ENCODE peak calls at places on chromosomes 7 and 10, in eight cellular contexts. D is GM23338, F is GM23248, M is SK-N-SH, W is HCT116, Z is astrocyte, X is MM.1S, L is PC-3. E is an unnamed sample. For H3K79me2 and H3K4me1, the result is how much of the 10 kb centered on the place peaks cover.

GRCh38 chr7:114298011-114298410 is 116.6 kb upstream of the FOXP2 start:
- DNase-seq in D (no peak), F (no peak), M (no peak), W (no peak), Z (no peak), X (no peak), L (no peak), E (no peak)

GRCh38 chr10:34364253-34365037 is 450.7 kb downstream of the PARD3 start:
- DNase-seq in D (no peak), F (no peak), M (no peak), W (no peak), Z (peak), X (no peak), L (peak), E (no peak)

GRCh38 chr10:119853584-119853983 is 19.1 kb downstream of the MCMBP start:
- DNase-seq in D (no peak), F (no peak), M (no peak), W (no peak), Z (no peak), X (no peak), L (no peak), E (no peak)

GRCh38 chr7:150379590-150380379 is 655 bp downstream of the ZNF775 start:
- DNase-seq in D (no peak), F (peak), M (peak), W (no peak), Z (no peak), X (peak), L (peak), E (no peak)

GRCh38 chr7:87413951-87414381 is 61.5 kb downstream of the ABCB4 start:
- DNase-seq in D (no peak), F (peak), M (peak), W (no peak), Z (peak), X (no peak), L (peak), E (peak)

GRCh38 chr10:54800677-54801480 is at the start of gene PCDH15:
- DNase-seq in D (peak), F (peak), M (peak), W (no peak), Z (peak), X (peak), L (peak), E (no peak)

GRCh38 chr7:8197994-8198698 is 63.8 kb downstream of the ICA1 start:
- DNase-seq in D (no peak), F (no peak), M (no peak), W (no peak), Z (no peak), X (peak), L (no peak), E (no peak)

GRCh38 chr10:794382-794956 is 105.0 kb upstream of the DIP2C start:
- DNase-seq in D (peak), F (peak), M (peak), W (no peak), Z (no peak), X (no peak), L (peak), E (peak)

GRCh38 chr7:32062150-32062549 is 8.1 kb downstream of the PDE1C start:
- DNase-seq in D (peak), F (peak), M (peak), W (peak), Z (no peak), X (no peak), L (peak), E (peak)

GRCh38 chr10:112875474-112876267 is 74.4 kb upstream of the TCF7L2 start:
- DNase-seq in D (no peak), F (peak), M (no peak), W (no peak), Z (peak), X (no peak), L (peak), E (peak)

GRCh38 chr10:96271017-96271815 is at the start of gene BLNK:
- DNase-seq in D (no peak), F (peak), M (no peak), W (no peak), Z (no peak), X (peak), L (peak), E (peak)

GRCh38 chr7:86814980-86815379 is 171.3 kb downstream of the GRM3 start:
- DNase-seq in D (peak), F (peak), M (peak), W (peak), Z (no peak), X (peak), L (peak), E (peak)

GRCh38 chr7:99459087-99459486 is 6.9 kb downstream of the ATP5MF start:
- DNase-seq in D (peak), F (peak), M (no peak), W (no peak), Z (no peak), X (peak), L (peak), E (no peak)

GRCh38 chr10:70920519-70920918 is 32.2 kb upstream of the PCBD1 start:
- DNase-seq in D (no peak), F (no peak), M (no peak), W (no peak), Z (no peak), X (no peak), L (peak), E (no peak)

GRCh38 chr7:128701062-128701785 is 29.1 kb downstream of the GARIN1A start:
- DNase-seq in D (peak), F (no peak), M (no peak), W (peak), Z (no peak), X (no peak), L (peak), E (peak)

GRCh38 chr7:145169908-145170307 is 334.1 kb upstream of the TPK1 start:
- DNase-seq in D (peak), F (no peak), M (peak), W (no peak), Z (no peak), X (peak), L (peak), E (no peak)

GRCh38 chr7:22723171-22723601 is 3.8 kb upstream of the IL6 start:
- DNase-seq in D (no peak), F (peak), M (no peak), W (no peak), Z (peak), X (peak), L (peak), E (no peak)

GRCh38 chr10:5692476-5693358 is 8.1 kb downstream of the TASOR2 start:
- DNase-seq in D (peak), F (peak), M (peak), W (no peak), Z (peak), X (no peak), L (no peak), E (peak)

GRCh38 chr10:70807566-70807965 is 8.2 kb upstream of the SGPL1 start:
- DNase-seq in D (no peak), F (peak), M (no peak), W (no peak), Z (peak), X (no peak), L (peak), E (no peak)

GRCh38 chr10:92530421-92530820 is 43.5 kb downstream of the IDE start:
- DNase-seq in D (no peak), F (peak), M (no peak), W (no peak), Z (peak), X (no peak), L (no peak), E (no peak)

GRCh38 chr7:47601119-47601880 is 19.4 kb upstream of the TNS3 start:
- DNase-seq in D (no peak), F (peak), M (no peak), W (no peak), Z (peak), X (no peak), L (peak), E (peak)

GRCh38 chr7:133081605-133082389 is at the start of gene CHCHD3:
- DNase-seq in D (peak), F (peak), M (peak), W (peak), Z (peak), X (peak), L (peak), E (peak)
- H3K79me2 ChIP-seq in D (half or more), F (half or more), M (half or more), W (half or more), Z (half or more), X (half or more), L (half or more), E (under half)

GRCh38 chr10:60488111-60488669 is 98.5 kb upstream of the ANK3 start:
- DNase-seq in D (no peak), F (no peak), M (no peak), W (no peak), Z (no peak), X (no peak), L (no peak), E (no peak)
- H3K27ac ChIP-seq in D (no peak), F (no peak), M (no peak), W (no peak), Z (no peak), X (no peak), L (no peak), E (no peak)

GRCh38 chr7:5711419-5711818 is 70.0 kb downstream of the RNF216 start:
- DNase-seq in D (peak), F (no peak), M (no peak), W (no peak), Z (no peak), X (no peak), L (no peak), E (no peak)
- H3K4me1 ChIP-seq in D (under half), F (under half), M (under half), W (under half), Z (under half), X (under half), L (under half), E (under half)

GRCh38 chr7:96151889-96152288 is 170.0 kb downstream of the SLC25A13 start:
- DNase-seq in D (no peak), F (no peak), M (no peak), W (no peak), Z (no peak), X (no peak), L (no peak), E (no peak)
- H3K79me2 ChIP-seq in D (under half), F (under half), M (under half), W (under half), Z (under half), X (under half), L (under half), E (under half)

DNA sequence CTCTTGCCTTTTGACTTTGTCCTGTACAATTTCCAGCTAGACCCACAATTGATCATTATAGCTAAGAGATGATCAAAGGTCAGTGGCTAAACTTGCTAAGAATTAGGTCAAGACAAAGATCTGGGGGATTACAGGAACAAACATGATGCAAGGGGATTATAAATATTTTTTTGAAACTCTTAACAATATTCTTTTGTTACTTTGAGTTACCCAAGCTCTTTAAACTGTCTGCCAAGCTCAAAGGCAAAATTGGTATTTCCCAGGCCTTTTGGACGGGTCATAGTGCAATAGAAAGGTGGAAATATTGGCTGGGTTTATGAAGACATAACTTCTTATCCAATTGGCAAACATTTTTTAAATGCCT is 23.4 kb downstream of the TBXAS1 start:
- DNase-seq in D (no peak), F (no peak), M (no peak), W (no peak), Z (no peak), X (no peak), L (no peak), E (no peak)
- H3K27ac ChIP-seq in D (no peak), F (no peak), M (no peak), W (no peak), Z (no peak), X (no peak), L (no peak), E (no peak)

GRCh38 chr10:62384447-62385081 is 10.4 kb downstream of the ZNF365 start:
- DNase-seq in D (no peak), F (peak), M (no peak), W (peak), Z (peak), X (no peak), L (peak), E (no peak)

GRCh38 chr10:62382831-62383230 is 8.7 kb downstream of the ZNF365 start:
- DNase-seq in D (no peak), F (no peak), M (no peak), W (no peak), Z (no peak), X (no peak), L (no peak), E (no peak)

GRCh38 chr10:62381385-62382102 is 7.4 kb downstream of the ZNF365 start:
- DNase-seq in D (no peak), F (no peak), M (no peak), W (no peak), Z (no peak), X (no peak), L (peak), E (no peak)

GRCh38 chr10:62386401-62387320 is 12.5 kb downstream of the ZNF365 start:
- DNase-seq in D (no peak), F (peak), M (no peak), W (no peak), Z (no peak), X (no peak), L (no peak), E (no peak)

GRCh38 chr10:62384057-62384446 is 9.9 kb downstream of the ZNF365 start:
- DNase-seq in D (no peak), F (peak), M (no peak), W (peak), Z (peak), X (peak), L (peak), E (peak)
- H3K4me1 ChIP-seq in D (under half), F (half or more), M (under half), W (under half), Z (under half), X (under half), L (half or more), E (under half)

GRCh38 chr7:134902058-134902457 is 84.2 kb upstream of the AGBL3 start:
- DNase-seq in D (no peak), F (peak), M (no peak), W (no peak), Z (no peak), X (no peak), L (no peak), E (no peak)

GRCh38 chr7:134905375-134905774 is 80.9 kb upstream of the AGBL3 start:
- DNase-seq in D (no peak), F (peak), M (no peak), W (no peak), Z (peak), X (no peak), L (no peak), E (no peak)

GRCh38 chr7:134900430-134900876 is 85.9 kb upstream of the AGBL3 start:
- DNase-seq in D (no peak), F (no peak), M (no peak), W (no peak), Z (no peak), X (peak), L (no peak), E (no peak)

GRCh38 chr7:134901389-134902020 is 84.8 kb upstream of the AGBL3 start:
- DNase-seq in D (no peak), F (peak), M (no peak), W (no peak), Z (no peak), X (no peak), L (no peak), E (no peak)

GRCh38 chr7:134903073-134903790 is 83.1 kb upstream of the AGBL3 start:
- DNase-seq in D (no peak), F (peak), M (no peak), W (no peak), Z (peak), X (no peak), L (no peak), E (no peak)
- H3K79me2 ChIP-seq in D (half or more), F (half or more), M (half or more), W (under half), Z (half or more), X (under half), L (under half), E (under half)

GRCh38 chr10:132606536-132607316 is 69.1 kb downstream of the INPP5A start:
- DNase-seq in D (no peak), F (no peak), M (peak), W (no peak), Z (peak), X (no peak), L (no peak), E (no peak)
- H3K27ac ChIP-seq in D (no peak), F (no peak), M (peak), W (no peak), Z (no peak), X (no peak), L (no peak), E (no peak)

GRCh38 chr10:79179404-79180309 is 110.9 kb downstream of the ZMIZ1 start:
- DNase-seq in D (peak), F (peak), M (peak), W (no peak), Z (peak), X (no peak), L (no peak), E (no peak)

GRCh38 chr10:79176949-79177602 is 108.3 kb downstream of the ZMIZ1 start:
- DNase-seq in D (no peak), F (peak), M (peak), W (no peak), Z (peak), X (no peak), L (no peak), E (no peak)

GRCh38 chr10:79178070-79178576 is 109.4 kb downstream of the ZMIZ1 start:
- DNase-seq in D (no peak), F (no peak), M (no peak), W (no peak), Z (no peak), X (no peak), L (no peak), E (no peak)

GRCh38 chr10:79180619-79181221 is 112.0 kb downstream of the ZMIZ1 start:
- DNase-seq in D (no peak), F (peak), M (no peak), W (no peak), Z (no peak), X (no peak), L (no peak), E (no peak)

GRCh38 chr10:79178614-79179403 is 110.0 kb downstream of the ZMIZ1 start:
- DNase-seq in D (no peak), F (peak), M (peak), W (no peak), Z (peak), X (no peak), L (no peak), E (no peak)
- H3K4me1 ChIP-seq in D (under half), F (half or more), M (half or more), W (under half), Z (half or more), X (under half), L (under half), E (under half)

GRCh38 chr7:44883961-44884360 is 1.4 kb downstream of the PURB start:
- DNase-seq in D (no peak), F (no peak), M (no peak), W (no peak), Z (no peak), X (no peak), L (no peak), E (no peak)

GRCh38 chr7:44884553-44885393 is 557 bp downstream of the PURB start:
- DNase-seq in D (peak), F (peak), M (peak), W (no peak), Z (peak), X (peak), L (peak), E (peak)

GRCh38 chr7:44881610-44882009 is 3.7 kb downstream of the PURB start:
- DNase-seq in D (no peak), F (peak), M (no peak), W (no peak), Z (peak), X (no peak), L (peak), E (peak)

GRCh38 chr7:44881066-44881600 is 4.2 kb downstream of the PURB start:
- DNase-seq in D (no peak), F (peak), M (no peak), W (no peak), Z (no peak), X (no peak), L (no peak), E (no peak)

GRCh38 chr7:44882899-44883298 is 2.4 kb downstream of the PURB start:
- DNase-seq in D (no peak), F (peak), M (no peak), W (no peak), Z (peak), X (no peak), L (peak), E (no peak)
- H3K79me2 ChIP-seq in D (half or more), F (half or more), M (half or more), W (under half), Z (half or more), X (half or more), L (half or more), E (under half)